ENCODE peak calls at places on chromosomes 11 and 22, in six cellular contexts. W, Z, I, J, K and G are unnamed samples. For H3K4me1, the result is how much of the 10 kb centered on the place peaks cover.

GRCh38 chr11:16924826-16925494 is 89.3 kb downstream of the PLEKHA7 start:
- ATAC-seq in W (peak), Z (peak), I (peak), J (peak), K (peak), G (peak)

GRCh38 chr22:40161182-40161581 is 16.5 kb upstream of the TNRC6B start:
- ATAC-seq in W (no peak), Z (no peak), I (no peak), J (no peak), K (no peak), G (no peak)

GRCh38 chr11:12995823-12996222 is 13.3 kb upstream of the RASSF10 start:
- ATAC-seq in W (no peak), Z (no peak), I (no peak), J (no peak), K (no peak), G (no peak)

GRCh38 chr11:125201525-125202121 is 37.1 kb downstream of the PKNOX2 start:
- ATAC-seq in W (peak), Z (no peak), I (peak), J (no peak), K (peak), G (no peak)

GRCh38 chr11:45100338-45100737 is 46.1 kb upstream of the PRDM11 start:
- ATAC-seq in W (peak), Z (no peak), I (peak), J (no peak), K (no peak), G (no peak)

GRCh38 chr11:99585606-99586005 is 564.9 kb downstream of the CNTN5 start:
- ATAC-seq in W (no peak), Z (no peak), I (no peak), J (no peak), K (no peak), G (no peak)

GRCh38 chr11:44255406-44256071 is 54.4 kb downstream of the ALX4 start:
- ATAC-seq in W (no peak), Z (no peak), I (peak), J (no peak), K (no peak), G (no peak)

GRCh38 chr11:56932572-56933235 is 56.0 kb upstream of the OR5AK2 start:
- ATAC-seq in W (no peak), Z (peak), I (peak), J (no peak), K (no peak), G (no peak)

GRCh38 chr11:36228689-36229088 is 60.5 kb downstream of the COMMD9 start:
- ATAC-seq in W (no peak), Z (no peak), I (no peak), J (no peak), K (peak), G (no peak)

GRCh38 chr11:26993965-26994446 is at the start of gene FIBIN:
- ATAC-seq in W (peak), Z (no peak), I (peak), J (peak), K (peak), G (peak)

GRCh38 chr11:119029340-119030028 is 1.2 kb downstream of the SLC37A4 start:
- ATAC-seq in W (peak), Z (no peak), I (no peak), J (no peak), K (peak), G (no peak)

GRCh38 chr11:8793114-8793777 is 110.7 kb downstream of the RPL27A start:
- ATAC-seq in W (no peak), Z (no peak), I (no peak), J (no peak), K (no peak), G (no peak)

GRCh38 chr11:66123902-66124301 is 53.8 kb downstream of the PACS1 start:
- ATAC-seq in W (no peak), Z (peak), I (no peak), J (no peak), K (no peak), G (no peak)

GRCh38 chr22:22576244-22576988 is 17.4 kb upstream of the PRAME start:
- ATAC-seq in W (peak), Z (peak), I (peak), J (peak), K (no peak), G (no peak)

GRCh38 chr22:24432059-24432853 is 4.9 kb downstream of the ADORA2A start:
- ATAC-seq in W (no peak), Z (no peak), I (peak), J (peak), K (peak), G (peak)

GRCh38 chr11:4098026-4098621 is 3.5 kb downstream of the RRM1 start:
- ATAC-seq in W (no peak), Z (no peak), I (no peak), J (no peak), K (no peak), G (no peak)

GRCh38 chr11:74686792-74687191 is 44.4 kb downstream of the CHRDL2 start:
- ATAC-seq in W (no peak), Z (no peak), I (peak), J (no peak), K (no peak), G (no peak)

GRCh38 chr11:2742201-2742600 is 42.4 kb upstream of the KCNQ1OT1 start:
- ATAC-seq in W (no peak), Z (peak), I (no peak), J (no peak), K (no peak), G (no peak)

GRCh38 chr11:119404872-119405271 is 18.1 kb downstream of the THY1 start:
- ATAC-seq in W (no peak), Z (no peak), I (no peak), J (no peak), K (no peak), G (no peak)

GRCh38 chr11:12449961-12450715 is 72.8 kb downstream of the PARVA start:
- ATAC-seq in W (no peak), Z (no peak), I (peak), J (no peak), K (no peak), G (no peak)

GRCh38 chr11:77080643-77081210 is 14.0 kb downstream of the CAPN5 start:
- ATAC-seq in W (no peak), Z (no peak), I (no peak), J (no peak), K (no peak), G (no peak)

GRCh38 chr22:40578171-40578570 is 58.3 kb downstream of the MRTFA start:
- ATAC-seq in W (no peak), Z (no peak), I (no peak), J (no peak), K (no peak), G (no peak)

GRCh38 chr11:102079625-102080024 is 30.6 kb upstream of the YAP1 start:
- ATAC-seq in W (no peak), Z (no peak), I (peak), J (no peak), K (no peak), G (no peak)

GRCh38 chr11:66639066-66639813 is 737 bp downstream of the RBM4 start:
- ATAC-seq in W (no peak), Z (peak), I (no peak), J (peak), K (peak), G (no peak)

GRCh38 chr11:75840560-75840959 is 25.6 kb downstream of the UVRAG start:
- ATAC-seq in W (no peak), Z (no peak), I (no peak), J (no peak), K (no peak), G (no peak)

GRCh38 chr11:2998073-2998850 is 6.1 kb upstream of the NAP1L4 start:
- ATAC-seq in W (no peak), Z (no peak), I (no peak), J (no peak), K (no peak), G (no peak)

DNA sequence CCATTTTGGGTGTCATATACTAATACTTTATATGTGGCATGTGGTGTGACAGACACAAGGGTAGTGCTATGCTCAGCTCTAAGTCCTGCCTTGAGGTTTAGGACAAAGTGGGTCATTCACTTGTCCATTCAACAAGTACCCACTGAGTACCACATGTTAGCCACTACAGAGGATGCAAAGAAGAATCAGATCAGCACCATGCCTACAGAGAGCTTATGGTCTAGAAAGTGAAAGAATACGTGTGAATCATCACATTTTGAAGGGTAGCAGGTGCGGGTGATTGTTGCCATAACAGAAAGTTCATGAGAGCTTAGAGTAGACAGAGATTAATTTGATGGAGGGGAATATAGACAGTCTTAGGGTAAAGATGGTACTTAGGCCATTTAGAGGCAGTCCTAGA is 18.3 kb downstream of the CLMP start:
- ATAC-seq in W (no peak), Z (no peak), I (no peak), J (no peak), K (no peak), G (no peak)
- H3K4me1 ChIP-seq in W (under half), Z (under half), I (under half), J (under half), K (under half), G (under half)

GRCh38 chr11:121652982-121653381 is 200.2 kb upstream of the SORL1-AS1 start:
- ATAC-seq in W (peak), Z (no peak), I (no peak), J (no peak), K (no peak), G (no peak)
- TF ChIP-seq CTCF in W (peak), Z (peak), I (peak), J (peak), K (no peak), G (peak)

DNA sequence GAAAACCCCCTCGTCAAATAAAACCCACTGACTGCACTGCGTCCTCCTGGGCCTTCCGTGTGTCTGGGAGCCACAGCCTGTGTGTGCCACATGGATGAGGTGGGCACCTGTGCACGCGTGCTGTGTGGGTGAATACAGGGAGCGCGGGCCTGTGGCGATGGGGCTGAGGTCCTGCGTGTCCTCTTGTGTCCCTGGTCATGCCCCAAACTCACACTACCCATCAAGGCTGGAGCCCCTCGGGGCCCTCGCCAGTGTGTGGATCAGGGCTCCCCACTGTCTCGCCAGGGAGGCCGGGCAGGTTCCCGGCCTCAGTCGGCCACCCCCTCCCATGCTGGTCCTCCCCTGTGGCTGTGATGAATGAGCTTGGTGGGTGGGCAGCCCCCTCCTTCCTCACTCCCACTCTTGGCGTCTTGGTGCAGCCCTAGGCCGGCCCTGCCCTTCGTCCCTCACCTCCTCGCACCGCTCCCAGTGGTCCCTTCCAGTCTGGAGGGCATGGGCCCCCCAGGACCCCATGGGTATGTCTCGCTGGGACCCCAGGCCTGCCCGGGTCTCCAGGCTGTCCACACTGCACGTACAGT is 712 bp upstream of the CD151 start:
- ATAC-seq in W (no peak), Z (no peak), I (no peak), J (no peak), K (no peak), G (no peak)
- H3K4me1 ChIP-seq in W (under half), Z (half or more), I (under half), J (half or more), K (half or more), G (under half)

GRCh38 chr11:112073941-112074811 is at the start of the genes NKAPD1 and PIH1D2:
- ATAC-seq in W (peak), Z (peak), I (peak), J (peak), K (peak), G (peak)
- TF ChIP-seq CTCF in W (no peak), Z (no peak), I (peak), J (no peak), K (no peak), G (peak)